ENCODE peak calls at places on chromosomes 3 and 15, in nine cellular contexts. C, J, A, W, U, B, R, Y and S are unnamed samples.

GRCh38 chr15:55403531-55403930 is 4.6 kb downstream of the CCPG1 start:
- DNase-seq in J (no peak), A (no peak), B (peak), W (no peak), C (no peak), U (no peak), R (no peak), Y (no peak), S (no peak)

GRCh38 chr15:74277245-74277644 is 41.1 kb downstream of the CCDC33 start:
- DNase-seq in C (no peak), R (no peak), B (no peak), A (no peak), Y (no peak), W (no peak), J (no peak), U (no peak), S (no peak)

GRCh38 chr3:186261638-186262037 is 100.4 kb downstream of the DGKG start:
- DNase-seq in B (no peak), R (no peak), U (no peak), A (no peak), J (no peak), W (no peak), Y (peak), C (no peak), S (no peak)

GRCh38 chr3:146968204-146968651 is 363.1 kb upstream of the PLSCR5 start:
- DNase-seq in R (no peak), Y (no peak), J (no peak), A (no peak), U (no peak), W (no peak), B (peak), C (peak), S (no peak)

GRCh38 chr3:56861511-56861910 is 59.8 kb upstream of the ARHGEF3 start:
- DNase-seq in C (no peak), J (no peak), U (no peak), A (no peak), R (no peak), Y (no peak), W (no peak), B (no peak), S (no peak)

GRCh38 chr3:149512073-149512782 is 37.7 kb downstream of the TM4SF4 start:
- DNase-seq in R (peak), U (peak), A (no peak), B (peak), W (peak), C (peak), Y (peak), J (no peak), S (no peak)

GRCh38 chr3:68009865-68010264 is 355.5 kb upstream of the SUCLG2 start:
- DNase-seq in W (no peak), R (no peak), A (no peak), U (no peak), Y (no peak), B (no peak), J (no peak), C (no peak), S (no peak)

GRCh38 chr3:37423825-37424224 is 249.4 kb upstream of the LRRFIP2 start:
- DNase-seq in Y (no peak), A (no peak), J (no peak), R (no peak), W (no peak), B (no peak), U (no peak), C (no peak), S (no peak)

GRCh38 chr3:129226374-129226773 is 23.0 kb upstream of the COPG1 start:
- DNase-seq in B (peak), Y (no peak), W (peak), R (no peak), U (no peak), A (no peak), J (no peak), C (peak), S (peak)

GRCh38 chr3:46607603-46608028 is 4.7 kb upstream of the FAM240A start:
- DNase-seq in J (no peak), B (peak), W (no peak), A (no peak), Y (peak), R (no peak), U (no peak), C (no peak), S (no peak)

GRCh38 chr15:62413786-62414185 is 248.7 kb upstream of the C2CD4B start:
- DNase-seq in Y (no peak), W (no peak), R (no peak), U (no peak), C (no peak), B (peak), A (no peak), J (no peak), S (no peak)

GRCh38 chr15:69060744-69061143 is 46.2 kb downstream of the NOX5 start:
- DNase-seq in C (no peak), R (no peak), U (no peak), A (no peak), B (no peak), Y (no peak), W (no peak), J (no peak), S (no peak)

GRCh38 chr3:35722902-35723301 is 83.6 kb downstream of the ARPP21 start:
- DNase-seq in Y (no peak), R (no peak), A (no peak), B (no peak), W (no peak), U (no peak), C (no peak), J (no peak), S (no peak)

GRCh38 chr15:26866298-26867198 is at the start of gene GABRA5:
- DNase-seq in W (peak), Y (peak), R (no peak), J (no peak), C (peak), A (no peak), U (peak), B (peak), S (no peak)

GRCh38 chr3:159620873-159621272 is 367.8 kb upstream of the IL12A start:
- DNase-seq in C (peak), A (no peak), B (peak), J (no peak), R (no peak), U (no peak), Y (no peak), W (no peak), S (no peak)

GRCh38 chr3:107644631-107645030 is 121.9 kb downstream of the BBX start:
- DNase-seq in B (no peak), R (no peak), J (no peak), U (no peak), C (no peak), W (no peak), A (no peak), Y (no peak), S (no peak)

GRCh38 chr3:41581700-41582099 is 380.2 kb downstream of the ULK4 start:
- DNase-seq in W (no peak), B (no peak), J (no peak), A (no peak), Y (no peak), U (no peak), R (no peak), C (no peak), S (no peak)

GRCh38 chr3:33749546-33750215 is 31.6 kb upstream of the CLASP2 start:
- DNase-seq in U (no peak), J (no peak), W (no peak), A (no peak), C (no peak), B (peak), R (no peak), Y (no peak), S (no peak)

GRCh38 chr3:43155464-43156121 is 49.7 kb upstream of the POMGNT2 start:
- DNase-seq in A (no peak), U (peak), R (no peak), B (peak), J (no peak), Y (peak), C (peak), W (peak), S (peak)

GRCh38 chr15:78394981-78395619 is 42.9 kb upstream of the IREB2 start:
- DNase-seq in Y (peak), W (no peak), R (no peak), C (no peak), J (no peak), U (no peak), B (no peak), A (no peak), S (no peak)

GRCh38 chr3:127108796-127109195 is 84.1 kb upstream of the PRR23E start:
- DNase-seq in J (no peak), B (no peak), Y (peak), R (no peak), U (no peak), A (no peak), W (no peak), C (no peak), S (no peak)

GRCh38 chr15:91385301-91385700 is 285.2 kb downstream of the SV2B start:
- DNase-seq in U (no peak), C (no peak), W (no peak), J (no peak), B (no peak), Y (peak), A (no peak), R (no peak), S (no peak)